ENCODE peak calls at places on chromosome X, in seven cellular contexts. F, K, B, D, S, P and U are unnamed samples.

GRCh38 chrX:36609653-36610585 is 398.2 kb upstream of the FAM47C start:
- DNase-seq in F (no peak), K (no peak), B (no peak), D (no peak), S (no peak), P (no peak), U (no peak)

GRCh38 chrX:46572295-46572936 is 1.1 kb upstream of the CHST7 start:
- DNase-seq in F (peak), K (no peak), B (no peak), D (no peak), S (no peak), P (peak), U (no peak)

GRCh38 chrX:124699876-124700275 is 353.5 kb downstream of the SH2D1A start:
- DNase-seq in F (no peak), K (no peak), B (no peak), D (no peak), S (no peak), P (no peak), U (no peak)

GRCh38 chrX:2903366-2903765 is 25.8 kb downstream of the ARSD start:
- DNase-seq in F (peak), K (no peak), B (no peak), D (no peak), S (no peak), P (no peak), U (no peak)

GRCh38 chrX:316351-317325 is 2.0 kb downstream of the GTPBP6 start:
- DNase-seq in F (no peak), K (no peak), B (no peak), D (no peak), S (no peak), P (no peak), U (no peak)

GRCh38 chrX:108732630-108733321 is 3.6 kb downstream of the IRS4 start:
- DNase-seq in F (no peak), K (no peak), B (no peak), D (no peak), S (no peak), P (no peak), U (no peak)

GRCh38 chrX:70554948-70555347 is 110.3 kb downstream of the DLG3 start:
- DNase-seq in F (no peak), K (no peak), B (no peak), D (no peak), S (no peak), P (no peak), U (no peak)

GRCh38 chrX:103941201-103941975 is 21.0 kb upstream of the TMSB15B start:
- DNase-seq in F (peak), K (no peak), B (no peak), D (peak), S (peak), P (no peak), U (no peak)

GRCh38 chrX:124931241-124931640 is 388.4 kb upstream of the TEX13C start:
- DNase-seq in F (no peak), K (no peak), B (no peak), D (no peak), S (no peak), P (no peak), U (no peak)

GRCh38 chrX:130543603-130544002 is 141.8 kb downstream of the RBMX2 start:
- DNase-seq in F (no peak), K (no peak), B (no peak), D (no peak), S (no peak), P (no peak), U (no peak)

GRCh38 chrX:150663061-150663460 is 30.1 kb upstream of the MTMR1 start:
- DNase-seq in F (no peak), K (peak), B (no peak), D (no peak), S (no peak), P (no peak), U (peak)

GRCh38 chrX:153778684-153779101 is 2.1 kb upstream of the SRPK3 start:
- DNase-seq in F (no peak), K (no peak), B (no peak), D (no peak), S (no peak), P (no peak), U (no peak)

GRCh38 chrX:71102292-71102691 is 4.2 kb downstream of the CXorf65 start:
- DNase-seq in F (no peak), K (no peak), B (no peak), D (no peak), S (no peak), P (no peak), U (no peak)

GRCh38 chrX:149512225-149512885 is 7.2 kb upstream of the IDS start:
- DNase-seq in F (peak), K (no peak), B (peak), D (no peak), S (peak), P (peak), U (peak)

GRCh38 chrX:25015486-25016360 is at the start of gene ARX:
- DNase-seq in F (no peak), K (no peak), B (no peak), D (peak), S (no peak), P (no peak), U (peak)

GRCh38 chrX:27186671-27187070 is 276.5 kb downstream of the PPP4R3C start:
- DNase-seq in F (peak), K (peak), B (no peak), D (peak), S (peak), P (no peak), U (peak)

GRCh38 chrX:149540133-149540620 is 635 bp upstream of the EOLA1 start:
- DNase-seq in F (peak), K (peak), B (peak), D (no peak), S (peak), P (peak), U (peak)